ENCODE peak calls at places on chromosomes 16 and 17, in four cellular contexts. One of them, this sample, is unnamed. For H3K36me3, the result is how much of the 10 kb centered on the place peaks cover.

GRCh38 chr17:40075216-40076100 is 12.7 kb downstream of the THRA start:
- DNase-seq in heart right ventricle: peak
- DNase-seq in fibroblast of lung: no peak
- DNase-seq in transverse colon: peak
- DNase-seq in this sample: peak

GRCh38 chr17:63470116-63470515 is 6.7 kb upstream of the ACE start:
- DNase-seq in heart right ventricle: no peak
- DNase-seq in transverse colon: no peak
- DNase-seq in fibroblast of lung: no peak
- DNase-seq in this sample: no peak

GRCh38 chr17:57295526-57296023 is 39.3 kb downstream of the MSI2 start:
- DNase-seq in transverse colon: no peak
- DNase-seq in fibroblast of lung: peak
- DNase-seq in heart right ventricle: no peak
- DNase-seq in this sample: no peak

GRCh38 chr16:67990018-67990386 is 9.3 kb downstream of the DPEP2 start:
- DNase-seq in transverse colon: no peak
- DNase-seq in heart right ventricle: no peak
- DNase-seq in fibroblast of lung: no peak
- DNase-seq in this sample: no peak

GRCh38 chr17:8117980-8118768 is at the start of gene ALOXE3:
- DNase-seq in transverse colon: peak
- DNase-seq in fibroblast of lung: peak
- DNase-seq in heart right ventricle: peak
- DNase-seq in this sample: no peak

GRCh38 chr17:9220466-9221230 is 199.3 kb downstream of the NTN1 start:
- DNase-seq in heart right ventricle: no peak
- DNase-seq in fibroblast of lung: no peak
- DNase-seq in transverse colon: no peak
- DNase-seq in this sample: no peak

GRCh38 chr16:73043828-73044493 is 4.0 kb downstream of the ZFHX3 start:
- DNase-seq in heart right ventricle: no peak
- DNase-seq in transverse colon: no peak
- DNase-seq in fibroblast of lung: peak
- DNase-seq in this sample: peak

GRCh38 chr17:74790206-74791066 is 14.3 kb upstream of the NAT9 start:
- DNase-seq in heart right ventricle: no peak
- DNase-seq in transverse colon: no peak
- DNase-seq in fibroblast of lung: no peak
- DNase-seq in this sample: no peak

GRCh38 chr16:87722590-87723223 is 43.1 kb downstream of the KLHDC4 start:
- DNase-seq in heart right ventricle: no peak
- DNase-seq in fibroblast of lung: no peak
- DNase-seq in transverse colon: no peak
- DNase-seq in this sample: no peak

GRCh38 chr17:37570527-37571093 is 38.6 kb downstream of the SYNRG start:
- DNase-seq in fibroblast of lung: peak
- DNase-seq in heart right ventricle: peak
- DNase-seq in transverse colon: peak
- DNase-seq in this sample: no peak

DNA sequence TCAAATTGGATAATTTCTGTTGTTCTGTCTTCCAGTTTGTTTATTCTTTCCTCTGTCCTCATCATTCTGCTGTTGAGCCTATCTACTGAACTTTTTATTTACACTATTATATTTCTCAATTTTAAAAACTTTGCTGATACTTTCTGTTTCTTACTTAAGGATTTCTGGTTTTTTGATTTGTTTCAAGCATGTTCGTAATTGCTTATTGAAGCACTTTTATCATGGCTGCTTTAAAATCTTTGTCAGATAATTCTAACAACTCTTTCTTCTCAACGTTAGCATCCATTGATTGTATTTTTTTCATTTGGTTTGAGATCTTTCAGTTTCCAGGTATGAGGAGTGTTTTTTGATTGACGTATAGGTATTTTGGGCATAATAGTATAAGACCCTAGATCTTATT is 116.9 kb downstream of the PHKB start:
- DNase-seq in heart right ventricle: no peak
- DNase-seq in transverse colon: no peak
- DNase-seq in fibroblast of lung: no peak
- DNase-seq in this sample: no peak
- H3K36me3 ChIP-seq in heart right ventricle: under half
- H3K36me3 ChIP-seq in transverse colon: under half
- H3K36me3 ChIP-seq in fibroblast of lung: under half
- H3K36me3 ChIP-seq in this sample: under half

GRCh38 chr16:3677994-3678393 is 23.5 kb downstream of the DNASE1 start:
- DNase-seq in fibroblast of lung: no peak
- DNase-seq in heart right ventricle: no peak
- DNase-seq in transverse colon: no peak
- DNase-seq in this sample: no peak

GRCh38 chr16:3675601-3676130 is 21.2 kb downstream of the DNASE1 start:
- DNase-seq in transverse colon: no peak
- DNase-seq in heart right ventricle: no peak
- DNase-seq in fibroblast of lung: no peak
- DNase-seq in this sample: no peak

GRCh38 chr16:3681206-3681605 is 26.7 kb downstream of the DNASE1 start:
- DNase-seq in transverse colon: no peak
- DNase-seq in fibroblast of lung: peak
- DNase-seq in heart right ventricle: peak
- DNase-seq in this sample: no peak
- H3K36me3 ChIP-seq in transverse colon: under half
- H3K36me3 ChIP-seq in fibroblast of lung: under half
- H3K36me3 ChIP-seq in heart right ventricle: half or more
- H3K36me3 ChIP-seq in this sample: half or more

GRCh38 chr16:8808009-8808408 is 10.4 kb downstream of the PMM2 start:
- DNase-seq in transverse colon: no peak
- DNase-seq in heart right ventricle: no peak
- DNase-seq in fibroblast of lung: no peak
- DNase-seq in this sample: no peak
- H3K36me3 ChIP-seq in transverse colon: under half
- H3K36me3 ChIP-seq in heart right ventricle: half or more
- H3K36me3 ChIP-seq in fibroblast of lung: under half
- H3K36me3 ChIP-seq in this sample: half or more

DNA sequence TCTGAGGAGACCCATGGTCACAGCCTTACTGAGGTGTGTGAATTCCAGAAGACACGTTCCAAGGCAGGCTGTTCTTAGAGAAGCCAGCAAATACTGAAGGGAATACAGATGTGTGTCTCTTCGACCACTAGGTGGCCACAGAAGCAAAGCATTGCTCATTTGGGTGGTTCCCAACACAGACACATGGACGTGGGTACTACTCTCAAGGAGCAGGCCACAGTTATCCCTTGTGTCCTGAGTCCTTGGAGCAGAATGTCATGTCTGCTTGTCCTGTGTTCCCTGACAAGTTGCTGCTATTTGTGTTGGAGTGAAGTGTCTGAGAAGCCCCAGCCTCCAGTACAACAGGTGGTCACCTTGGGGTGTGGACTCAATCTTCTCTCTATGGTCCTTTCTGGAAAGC is 30.3 kb downstream of the HMOX2 start:
- DNase-seq in transverse colon: peak
- DNase-seq in heart right ventricle: peak
- DNase-seq in fibroblast of lung: peak
- DNase-seq in this sample: peak
- H3K36me3 ChIP-seq in transverse colon: under half
- H3K36me3 ChIP-seq in heart right ventricle: half or more
- H3K36me3 ChIP-seq in fibroblast of lung: under half
- H3K36me3 ChIP-seq in this sample: under half

GRCh38 chr16:69166221-69166833 is 20.6 kb upstream of the SNTB2 start:
- DNase-seq in fibroblast of lung: peak
- DNase-seq in heart right ventricle: no peak
- DNase-seq in transverse colon: no peak
- DNase-seq in this sample: no peak
- H3K36me3 ChIP-seq in fibroblast of lung: under half
- H3K36me3 ChIP-seq in heart right ventricle: half or more
- H3K36me3 ChIP-seq in transverse colon: under half
- H3K36me3 ChIP-seq in this sample: under half